ENCODE peak calls at places on chromosomes 5 and 9, in nine cellular contexts. Y is foreskin melanocyte; E is glomerular endothelial cell; Z is D341Med; C is GDM1; A is effector memory CD4-positive, alpha-beta T cell; W is AG09309; R is esophagus squamous epithelium; H is effector CD8-positive, alpha-beta T cell. N is an unnamed sample.

GRCh38 chr9:126664893-126665695 is 51.4 kb downstream of the LMX1B start:
- DNase-seq in Z (no peak), R (no peak), A (no peak), H (no peak), Y (no peak), C (no peak), E (no peak), W (no peak), N (no peak)

GRCh38 chr9:19456996-19457693 is 48.3 kb downstream of the ACER2 start:
- DNase-seq in R (no peak), E (peak; percentile 56), A (peak; percentile 31), H (peak; percentile 49), Z (peak; percentile 80), W (peak; percentile 39), C (peak; percentile 21), Y (peak; percentile 62), N (peak; percentile 87)

GRCh38 chr9:132160802-132161742 is 786 bp upstream of the NTNG2 start:
- DNase-seq in A (peak; percentile 21), Y (peak; percentile 38), R (no peak), Z (peak; percentile 83), C (no peak), E (no peak), H (no peak), W (peak; percentile 29), N (no peak)

GRCh38 chr9:6106576-6107339 is 91.3 kb upstream of the RANBP6 start:
- DNase-seq in Y (peak; percentile 54), C (peak; percentile 32), A (no peak), E (no peak), R (no peak), H (no peak), Z (peak; percentile 34), W (no peak), N (no peak)

GRCh38 chr9:120361531-120361930 is 218.4 kb downstream of the CDK5RAP2 start:
- DNase-seq in R (no peak), A (no peak), W (no peak), H (no peak), Z (no peak), E (no peak), C (no peak), Y (no peak), N (no peak)

GRCh38 chr9:14251146-14252071 is 62.5 kb downstream of the NFIB start:
- DNase-seq in H (no peak), R (no peak), A (no peak), Y (no peak), W (no peak), Z (peak; percentile 55), E (no peak), C (no peak), N (peak; percentile 84)

GRCh38 chr5:124061663-124062062 is 549.7 kb downstream of the CSNK1G3 start:
- DNase-seq in C (no peak), E (no peak), A (no peak), R (no peak), W (no peak), H (no peak), Y (no peak), Z (no peak), N (no peak)

GRCh38 chr5:122220498-122220897 is 91.2 kb downstream of the ZNF474 start:
- DNase-seq in Z (no peak), A (no peak), E (no peak), H (no peak), R (no peak), Y (no peak), W (no peak), C (no peak), N (no peak)

GRCh38 chr5:42572313-42572712 is 149.1 kb downstream of the GHR start:
- DNase-seq in Y (no peak), C (no peak), R (no peak), H (no peak), W (no peak), Z (no peak), E (no peak), A (no peak), N (no peak)

GRCh38 chr5:538801-539468 is 14.7 kb upstream of the SLC9A3 start:
- DNase-seq in Y (no peak), E (no peak), W (no peak), C (no peak), Z (no peak), R (no peak), A (no peak), H (no peak), N (no peak)